ENCODE peak calls at places on chromosomes 11 and 22, in nine cellular contexts. G is mesothelial cell of epicardium, X is fibroblast of lung, K is fibroblast of the aortic adventitia, A is bronchial epithelial cell, B is body of pancreas, F is WERI-Rb-1, U is upper lobe of right lung, W is stomach. O is an unnamed sample.

GRCh38 chr11:2400761-2401435 is 348 bp downstream of the TSSC4 start:
- DNase-seq in A (no peak), X (no peak), B (no peak), F (no peak), G (no peak), U (no peak), K (no peak), W (no peak), O (no peak)

GRCh38 chr22:44399906-44400762 is 87.4 kb upstream of the SHISAL1 start:
- DNase-seq in G (no peak), K (no peak), X (no peak), U (peak; percentile 45), B (peak; percentile 7), W (peak; percentile 17), F (no peak), A (no peak), O (no peak)

GRCh38 chr11:77400306-77400705 is 73.6 kb downstream of the PAK1 start:
- DNase-seq in B (no peak), X (no peak), A (no peak), U (no peak), F (peak; percentile 42), K (no peak), W (no peak), G (no peak), O (no peak)

GRCh38 chr11:126886085-126886484 is 114.5 kb downstream of the KIRREL3 start:
- DNase-seq in A (no peak), K (no peak), F (no peak), B (no peak), W (no peak), X (no peak), G (no peak), U (no peak), O (no peak)

GRCh38 chr11:65488273-65489058 is 10.4 kb upstream of the MALAT1 start:
- DNase-seq in B (peak; percentile 66), G (no peak), K (peak; percentile 76), F (no peak), A (peak; percentile 44), U (peak; percentile 68), W (no peak), X (peak; percentile 55), O (peak; percentile 71)

GRCh38 chr11:92765418-92765817 is 204.0 kb upstream of the MTNR1B start:
- DNase-seq in F (no peak), A (no peak), G (no peak), K (no peak), X (no peak), B (no peak), W (no peak), U (no peak), O (no peak)

GRCh38 chr11:56331861-56332491 is 13.9 kb upstream of the OR8K1 start:
- DNase-seq in B (no peak), G (no peak), K (no peak), F (no peak), W (no peak), U (no peak), A (no peak), X (no peak), O (no peak)

GRCh38 chr11:108592591-108593213 is 866 bp downstream of the EXPH5 start:
- DNase-seq in B (peak; percentile 30), A (no peak), U (peak; percentile 80), F (peak; percentile 44), K (no peak), W (peak; percentile 37), X (no peak), G (peak; percentile 29), O (no peak)

DNA sequence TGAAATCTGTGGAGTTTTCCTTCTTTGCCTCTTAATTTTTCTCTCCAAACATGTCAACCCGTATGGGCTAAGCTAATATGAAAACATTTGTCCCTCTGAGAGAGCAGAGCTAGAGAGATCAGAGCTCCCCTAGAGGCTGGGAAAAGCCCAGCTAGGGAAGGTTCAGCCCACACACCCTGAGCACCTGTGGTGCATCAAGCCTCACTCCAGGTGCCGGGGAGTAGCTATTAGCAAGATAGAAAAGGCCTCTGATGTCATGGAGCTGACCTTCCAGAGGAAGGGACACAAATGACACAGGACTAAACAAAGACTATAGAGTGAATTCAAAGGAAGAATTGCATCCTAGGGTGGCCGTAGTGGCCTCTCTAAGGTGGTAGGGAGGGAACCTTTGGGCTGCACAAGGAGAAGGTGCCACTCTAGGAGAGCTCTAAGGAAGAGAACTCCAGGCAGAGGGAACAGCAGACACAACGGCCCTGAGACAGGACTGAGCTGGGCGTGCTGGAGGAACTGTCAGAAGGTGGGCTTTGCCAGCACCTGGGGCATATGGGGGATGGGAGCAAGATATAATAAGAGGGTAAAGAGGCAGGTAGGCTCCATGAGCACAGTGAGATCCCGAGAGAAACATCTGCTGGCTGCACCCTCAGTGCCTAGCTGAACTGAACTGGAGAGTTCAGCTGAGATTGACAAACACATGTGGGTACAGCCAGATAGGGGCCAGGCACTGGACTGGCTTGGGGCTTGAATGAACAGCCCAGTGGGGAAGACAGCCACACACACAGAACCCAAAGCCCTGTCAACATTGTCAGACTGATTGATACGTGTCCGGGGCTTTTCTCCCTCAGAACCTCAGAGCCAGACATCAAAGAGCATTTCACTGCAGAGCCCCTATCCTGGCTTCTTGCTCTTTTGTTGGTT is 65.5 kb upstream of the DRD2 start:
- DNase-seq in K (no peak), X (no peak), U (no peak), A (no peak), B (no peak), G (no peak), W (no peak), F (no peak), O (no peak)
- TF ChIP-seq CTCF in K (no peak), X (no peak), U (no peak), A (no peak), B (no peak), G (no peak), W (no peak), F (peak; percentile 20), O (no peak)

GRCh38 chr11:58963551-58964075 is 24.3 kb downstream of the GLYATL1 start:
- DNase-seq in B (peak; percentile 42), W (peak; percentile 33), G (no peak), U (no peak), A (peak; percentile 77), F (peak; percentile 22), K (peak; percentile 85), X (peak; percentile 82), O (peak; percentile 58)
- TF ChIP-seq CTCF in B (peak; percentile 25), W (no peak), G (no peak), U (no peak), A (peak; percentile 29), F (peak; percentile 1), K (peak; percentile 67), X (peak; percentile 29), O (peak; percentile 28)

DNA sequence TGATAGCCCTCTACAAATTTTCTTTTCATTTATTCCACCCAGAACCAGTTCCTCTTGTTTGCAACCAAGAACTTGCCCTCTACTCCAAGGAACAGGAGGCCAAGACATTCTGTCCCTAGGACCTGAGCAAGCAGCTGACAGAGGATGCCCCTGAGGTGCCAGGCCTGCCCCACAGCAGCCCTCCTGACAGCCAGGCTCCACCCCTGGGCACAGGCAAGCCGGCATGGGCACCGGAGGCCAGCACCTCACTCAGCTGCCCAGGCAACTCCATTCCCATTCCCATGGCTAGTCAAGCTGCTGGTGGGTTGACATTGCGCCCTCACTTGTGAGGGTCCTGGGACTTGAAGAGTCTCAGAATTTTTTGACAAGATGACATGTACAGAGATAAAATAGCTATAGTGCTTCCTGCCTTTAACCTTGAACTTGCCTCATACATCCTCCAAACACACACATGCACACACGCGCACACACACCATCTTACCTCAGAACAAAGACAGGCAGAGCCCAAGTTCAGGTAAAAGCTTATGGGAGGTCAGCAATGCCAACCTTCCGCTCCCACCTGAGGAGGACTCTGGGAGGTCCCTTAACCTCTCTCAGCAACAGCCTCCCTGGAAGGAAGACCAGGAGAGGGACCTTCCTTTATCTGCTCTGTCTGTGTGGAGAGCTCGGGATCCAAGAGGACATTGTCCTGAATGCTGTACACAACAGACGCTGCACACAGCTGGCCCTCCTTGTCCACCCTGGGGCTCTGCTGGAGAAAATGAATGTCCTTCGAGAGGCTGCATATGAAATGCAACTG is 620.9 kb upstream of the CADM1 start:
- DNase-seq in B (no peak), K (no peak), A (no peak), W (no peak), G (no peak), F (no peak), U (no peak), X (no peak), O (no peak)
- TF ChIP-seq CTCF in B (no peak), K (no peak), A (no peak), W (no peak), G (no peak), F (no peak), U (no peak), X (no peak), O (no peak)

DNA sequence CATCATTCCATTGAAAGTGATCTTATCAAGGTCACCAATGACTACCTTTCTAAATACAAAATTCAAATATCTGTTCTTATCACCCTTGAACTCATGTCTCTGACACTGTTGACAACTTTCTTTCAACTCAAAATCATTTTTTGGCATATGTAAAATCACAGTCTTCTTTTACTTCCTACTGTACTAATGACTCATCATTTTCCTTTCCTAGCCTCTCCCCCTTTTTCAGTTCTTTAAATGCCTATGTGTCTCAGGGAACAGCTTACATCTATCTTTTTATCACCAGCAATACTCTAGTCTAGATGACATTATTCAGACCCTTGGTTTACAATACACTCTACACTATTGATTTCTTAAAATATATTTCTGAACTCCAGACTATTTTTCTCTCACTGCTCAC is 2220.7 kb upstream of the RAG2 start:
- DNase-seq in U (no peak), K (no peak), B (no peak), W (no peak), F (no peak), X (no peak), A (peak; percentile 10), G (no peak), O (no peak)
- TF ChIP-seq CTCF in U (no peak), K (no peak), B (no peak), W (no peak), F (no peak), X (no peak), A (no peak), G (no peak), O (no peak)

GRCh38 chr22:37283393-37283937 is 1.2 kb downstream of the CYTH4 start:
- DNase-seq in G (no peak), K (no peak), A (no peak), U (no peak), F (no peak), W (no peak), X (no peak), B (no peak), O (no peak)
- TF ChIP-seq CTCF in G (no peak), K (peak; percentile 56), A (peak; percentile 55), U (no peak), F (no peak), W (no peak), X (no peak), B (no peak), O (peak; percentile 57)

DNA sequence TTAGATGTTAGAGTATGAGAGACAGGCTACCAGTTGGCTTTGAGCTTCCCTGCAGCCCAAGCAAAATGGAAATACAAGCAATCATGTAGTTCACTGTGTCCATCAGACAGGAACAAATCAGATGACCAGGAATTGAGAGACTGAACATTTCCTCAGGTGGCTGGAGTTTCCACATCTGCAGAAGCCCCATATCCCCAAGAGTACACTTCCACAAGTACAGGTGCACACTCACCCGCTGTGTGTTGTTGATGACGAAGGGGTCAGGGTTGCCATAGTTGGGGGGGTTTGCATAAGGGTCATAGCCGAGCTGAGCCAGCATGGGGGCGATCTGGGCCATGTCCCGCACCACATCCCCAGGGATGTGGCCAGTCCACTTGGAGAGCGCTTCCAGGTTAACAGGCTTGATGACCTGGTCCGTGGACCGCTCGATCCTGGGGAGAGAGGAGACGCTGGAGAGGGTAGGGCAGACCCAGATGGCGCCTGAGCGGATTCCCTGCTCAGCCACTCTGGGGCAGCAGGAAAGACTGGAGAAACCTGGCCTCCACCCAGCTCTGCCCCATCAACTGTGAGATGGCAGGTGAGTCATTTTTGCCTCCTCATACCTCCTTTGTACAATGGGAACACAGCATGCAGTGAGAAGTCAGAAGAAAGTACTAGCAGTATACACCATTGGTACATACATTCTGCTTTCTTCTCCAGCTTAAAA is 23.9 kb upstream of the TFIP11 start:
- DNase-seq in X (no peak), G (no peak), F (no peak), A (peak; percentile 54), K (no peak), B (peak; percentile 82), W (no peak), U (no peak), O (no peak)
- TF ChIP-seq CTCF in X (no peak), G (no peak), F (no peak), A (no peak), K (no peak), B (no peak), W (no peak), U (no peak), O (no peak)

O was measured in HFFc6.